ENCODE peak calls at places on chromosomes 3 and 15, in four cellular contexts. D is prostate gland, M is GM12891, H is breast epithelium. G is an unnamed sample.

GRCh38 chr3:49013738-49014660 is 4.4 kb downstream of the DALRD3 start:
- DNase-seq in M (peak), D (no peak), H (no peak), G (no peak)

GRCh38 chr3:15294914-15295313 is 37.5 kb downstream of the SH3BP5 start:
- DNase-seq in M (no peak), H (no peak), D (no peak), G (no peak)

GRCh38 chr3:98655666-98656065 is 62.3 kb upstream of the CPOX start:
- DNase-seq in H (no peak), M (no peak), D (no peak), G (no peak)

GRCh38 chr3:131846296-131846924 is 188.4 kb downstream of the CPNE4 start:
- DNase-seq in H (no peak), D (no peak), M (no peak), G (no peak)

GRCh38 chr15:57743424-57743823 is 36.9 kb downstream of the POLR2M start:
- DNase-seq in H (no peak), M (no peak), D (no peak), G (no peak)

GRCh38 chr3:157061271-157061670 is 98.7 kb downstream of the CCNL1 start:
- DNase-seq in M (no peak), H (no peak), D (no peak), G (no peak)

GRCh38 chr3:188948658-188949400 is 222.9 kb upstream of the TPRG1 start:
- DNase-seq in D (peak), H (peak), M (no peak), G (peak)

GRCh38 chr15:31831596-31831995 is 198.7 kb upstream of the CHRNA7 start:
- DNase-seq in M (no peak), D (no peak), H (no peak), G (no peak)

GRCh38 chr3:164231718-164232117 is 846.6 kb downstream of the SI start:
- DNase-seq in M (no peak), H (no peak), D (no peak), G (no peak)

GRCh38 chr3:162760789-162761188 is 1264.2 kb downstream of the OTOL1 start:
- DNase-seq in D (no peak), H (no peak), M (no peak), G (no peak)

GRCh38 chr3:74897006-74897405 is 282.5 kb upstream of the CNTN3 start:
- DNase-seq in M (no peak), D (no peak), H (no peak), G (no peak)

GRCh38 chr15:82128401-82129143 is 82.8 kb upstream of the MEX3B start:
- DNase-seq in H (no peak), M (no peak), D (no peak), G (no peak)

GRCh38 chr15:63362196-63362595 is 19.4 kb downstream of the CA12 start:
- DNase-seq in D (no peak), H (no peak), M (no peak), G (no peak)

GRCh38 chr3:149277338-149277813 is 55.7 kb upstream of the CP start:
- DNase-seq in M (no peak), D (peak), H (no peak), G (peak)

DNA sequence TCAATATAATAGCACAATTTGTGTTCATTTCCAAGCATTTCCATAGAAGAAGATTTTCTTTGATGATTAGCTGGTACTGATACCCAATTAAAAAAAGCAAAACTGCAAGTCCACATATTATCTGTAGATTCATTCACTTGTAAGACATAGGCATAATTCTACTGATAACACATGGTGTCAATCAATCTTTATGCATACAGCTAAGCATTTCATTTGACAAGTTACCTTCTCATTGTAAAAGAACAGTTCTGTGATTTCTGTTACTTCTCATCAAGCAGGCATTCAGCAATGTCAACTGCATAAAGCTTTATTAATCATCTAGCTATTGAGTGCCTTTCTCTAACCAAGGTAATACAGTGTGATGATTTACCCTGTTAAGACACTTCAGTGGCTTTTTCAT is 672.0 kb downstream of the PLOD2 start:
- DNase-seq in M (no peak), D (no peak), H (no peak), G (no peak)
- TF ChIP-seq POLR2AphosphoS5 in M (no peak), D (no peak), H (no peak), G (no peak)

DNA sequence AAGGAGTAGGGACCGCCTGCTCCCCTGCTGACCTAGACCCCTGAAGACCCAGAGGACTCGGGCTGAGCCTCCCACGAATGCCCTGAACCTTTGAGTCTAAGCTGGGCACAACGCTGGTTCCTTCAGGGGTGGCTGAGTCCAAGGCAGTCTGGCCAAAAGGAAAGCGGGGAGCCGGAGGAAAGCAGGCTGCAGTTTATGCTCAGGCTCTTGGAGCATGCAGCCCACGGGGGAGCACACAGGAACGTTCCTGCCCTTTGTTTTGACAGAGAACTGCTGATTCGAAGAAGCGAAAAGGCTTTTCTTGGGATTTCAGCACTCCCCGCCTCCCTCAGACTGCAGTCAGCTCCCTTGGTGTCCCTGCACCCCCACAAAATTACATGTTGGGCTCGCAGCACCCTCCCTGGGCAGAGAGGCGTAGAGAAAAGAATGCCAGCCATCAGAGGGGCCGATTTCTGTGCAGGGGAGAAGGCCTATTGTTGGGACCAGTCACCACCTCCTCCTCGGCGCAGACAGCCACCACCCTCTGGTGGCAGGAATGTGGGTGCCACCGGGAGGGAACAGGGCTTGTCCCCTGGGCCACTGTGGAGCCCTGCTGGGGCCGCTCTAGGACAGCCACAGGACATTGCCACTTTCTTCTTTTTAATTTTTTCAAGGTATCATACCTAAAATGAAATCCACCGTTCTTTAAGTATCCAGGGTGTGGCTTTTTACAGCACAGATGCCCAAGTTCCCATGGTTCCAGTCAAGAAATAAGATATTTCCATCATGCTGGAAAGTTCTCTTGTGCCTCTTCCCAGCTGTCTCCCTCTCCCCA is 72.2 kb downstream of the SMAD6 start:
- DNase-seq in D (peak), M (peak), H (peak), G (peak)
- TF ChIP-seq POLR2AphosphoS5 in D (peak), M (no peak), H (peak), G (peak)

DNA sequence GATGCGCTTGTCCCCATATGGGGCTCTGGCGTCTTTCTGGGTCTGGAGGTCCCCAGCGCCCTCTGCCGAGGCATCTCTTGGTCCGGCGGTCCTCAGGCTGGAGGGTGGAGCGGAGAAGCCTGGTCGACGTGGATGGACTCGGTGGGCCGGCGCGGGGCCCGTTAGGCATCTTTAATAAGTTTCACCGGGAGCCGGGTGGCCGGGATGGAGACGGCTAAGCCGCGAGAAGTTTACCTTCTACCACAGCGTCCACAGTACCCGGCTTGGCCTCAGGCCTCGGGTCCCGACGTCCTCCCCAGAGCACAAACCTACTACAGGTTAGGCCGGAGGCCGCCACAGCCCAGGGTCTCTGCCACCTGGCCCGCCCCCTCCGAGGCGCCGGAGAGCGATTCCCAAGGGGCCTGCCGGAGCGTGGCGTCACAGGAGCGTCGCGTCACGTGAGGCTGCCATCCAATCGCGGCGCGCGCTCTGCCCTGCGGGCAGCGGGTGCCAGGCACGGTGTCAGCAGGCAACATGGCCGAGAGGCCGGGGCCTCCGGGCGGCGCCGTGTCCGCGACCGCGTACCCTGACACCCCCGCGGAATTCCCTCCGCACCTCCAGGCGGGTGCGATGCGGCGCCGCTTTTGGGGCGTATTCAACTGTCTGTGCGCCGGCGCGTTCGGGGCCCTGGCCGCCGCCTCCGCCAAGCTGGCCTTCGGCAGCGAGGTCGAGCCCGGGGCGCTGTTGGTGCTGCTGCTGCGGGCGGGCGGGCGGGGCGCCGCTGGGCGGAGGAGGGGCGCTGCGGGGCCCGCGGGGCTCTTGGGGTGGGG is at the start of gene TMEM42:
- DNase-seq in H (peak), M (peak), D (peak), G (peak)
- TF ChIP-seq POLR2AphosphoS5 in H (peak), M (peak), D (peak), G (peak)

GRCh38 chr15:34904527-34904926 is 65.0 kb downstream of the AQR start:
- DNase-seq in H (no peak), M (no peak), D (no peak), G (no peak)

GRCh38 chr15:34896183-34896582 is 73.4 kb downstream of the AQR start:
- DNase-seq in H (no peak), D (no peak), M (no peak), G (no peak)

GRCh38 chr15:34905047-34905446 is 64.5 kb downstream of the AQR start:
- DNase-seq in M (no peak), D (no peak), H (no peak), G (no peak)

GRCh38 chr15:34900748-34901147 is 68.8 kb downstream of the AQR start:
- DNase-seq in D (no peak), H (no peak), M (no peak), G (no peak)
- TF ChIP-seq POLR2AphosphoS5 in D (no peak), H (no peak), M (no peak), G (no peak)

DNA sequence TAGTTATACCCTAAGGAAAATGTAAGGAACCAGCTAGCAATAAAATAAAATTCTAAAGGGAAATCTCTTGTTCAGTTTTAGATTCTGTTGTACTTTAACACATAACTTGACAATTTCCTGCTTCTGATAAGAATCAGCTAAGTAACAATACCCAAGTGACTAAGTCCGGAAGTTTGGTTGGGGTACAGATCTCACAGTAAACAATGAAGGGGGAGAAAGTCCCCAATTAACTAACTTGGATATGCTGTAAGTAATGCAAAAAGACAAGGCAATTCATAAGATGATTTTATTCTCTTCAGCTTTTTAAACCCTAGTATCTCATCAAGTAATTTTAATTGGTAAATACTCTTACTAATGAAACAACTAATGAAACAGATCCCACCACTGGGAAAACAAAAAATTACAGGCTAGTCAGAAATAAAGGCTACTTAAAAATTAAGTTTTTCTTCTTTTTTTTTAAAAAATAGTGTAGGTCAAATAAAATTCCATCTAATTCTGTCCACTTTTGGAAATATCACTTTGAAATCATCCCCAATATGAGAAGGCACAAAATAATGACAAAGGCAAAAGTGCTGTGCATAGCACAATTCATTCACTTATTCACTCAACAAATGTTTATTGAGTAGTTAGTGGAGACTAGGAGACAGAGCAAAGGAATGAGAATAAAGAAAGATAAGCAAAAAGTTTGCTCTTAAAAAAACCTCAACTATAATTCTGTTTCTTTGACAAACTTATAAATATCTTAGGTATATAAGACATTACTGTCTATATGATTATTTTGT is 37.8 kb upstream of the IL20RB start:
- DNase-seq in M (no peak), H (no peak), D (no peak), G (no peak)
- TF ChIP-seq POLR2AphosphoS5 in M (no peak), H (no peak), D (no peak), G (no peak)

DNA sequence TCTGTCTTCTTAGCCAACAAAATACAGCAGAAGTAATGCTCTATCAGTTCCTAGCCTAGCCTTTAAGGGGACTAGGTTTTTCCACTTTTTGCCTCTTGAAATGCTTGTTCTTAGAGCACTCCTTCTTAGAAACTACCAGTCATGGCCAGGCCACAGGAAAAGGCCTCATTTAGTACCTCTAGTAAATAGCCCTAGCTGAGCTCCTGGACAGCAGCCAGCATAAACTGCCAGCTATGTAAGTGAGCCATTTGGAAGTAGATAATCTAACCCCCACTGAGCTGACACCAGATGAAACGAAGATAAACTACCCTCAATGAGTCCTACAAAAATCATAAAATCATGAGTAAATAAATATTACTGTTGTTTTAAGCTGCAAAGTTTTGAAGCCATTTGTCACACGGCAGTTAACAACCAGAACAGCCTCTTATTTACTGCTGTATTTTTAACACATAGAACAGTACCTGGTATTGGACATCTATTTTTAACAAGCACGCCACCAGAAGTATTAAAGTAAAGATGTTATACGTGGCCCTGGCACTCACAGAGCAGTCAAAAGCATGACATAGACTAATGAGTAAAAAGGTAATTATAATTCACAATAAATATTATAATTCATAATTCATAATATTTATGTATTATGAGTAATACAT is 12.0 kb downstream of the TBC1D5 start:
- DNase-seq in H (no peak), D (no peak), M (no peak), G (no peak)
- TF ChIP-seq POLR2AphosphoS5 in H (no peak), D (no peak), M (no peak), G (peak)

G was measured in Panc1.